ENCODE peak calls at places on chromosomes 5 and 9, in ten cellular contexts. One of them, this sample, is unnamed.

GRCh38 chr5:1125030-1125357 is 13.1 kb upstream of the SLC12A7 start:
- DNase-seq in lung: no peak
- DNase-seq in HCT116: no peak
- DNase-seq in BE2C: peak; percentile 93
- DNase-seq in GM12865: no peak
- DNase-seq in left ventricle myocardium inferior: peak; percentile 84
- DNase-seq in neural crest cell: no peak
- DNase-seq in lower leg skin: no peak
- DNase-seq in cardiac muscle cell: peak; percentile 64
- DNase-seq in WTC11: no peak
- DNase-seq in this sample: peak; percentile 30

GRCh38 chr9:68998812-68999211 is 15.1 kb downstream of the PRKACG start:
- DNase-seq in lung: no peak
- DNase-seq in HCT116: no peak
- DNase-seq in BE2C: no peak
- DNase-seq in GM12865: no peak
- DNase-seq in left ventricle myocardium inferior: no peak
- DNase-seq in neural crest cell: no peak
- DNase-seq in lower leg skin: no peak
- DNase-seq in cardiac muscle cell: no peak
- DNase-seq in WTC11: no peak
- DNase-seq in this sample: no peak

GRCh38 chr5:31811210-31811609 is 172.3 kb downstream of the PDZD2 start:
- DNase-seq in lung: no peak
- DNase-seq in HCT116: peak; percentile 48
- DNase-seq in BE2C: no peak
- DNase-seq in GM12865: no peak
- DNase-seq in left ventricle myocardium inferior: no peak
- DNase-seq in neural crest cell: no peak
- DNase-seq in lower leg skin: no peak
- DNase-seq in cardiac muscle cell: no peak
- DNase-seq in WTC11: no peak
- DNase-seq in this sample: peak; percentile 48

GRCh38 chr5:116084231-116084630 is 594 bp upstream of the COMMD10 start:
- DNase-seq in lung: no peak
- DNase-seq in HCT116: no peak
- DNase-seq in BE2C: no peak
- DNase-seq in GM12865: peak; percentile 55
- DNase-seq in left ventricle myocardium inferior: no peak
- DNase-seq in neural crest cell: no peak
- DNase-seq in lower leg skin: no peak
- DNase-seq in cardiac muscle cell: peak; percentile 31
- DNase-seq in WTC11: no peak
- DNase-seq in this sample: no peak

GRCh38 chr5:157924931-157925729 is 66.2 kb upstream of the CLINT1 start:
- DNase-seq in lung: peak; percentile 52
- DNase-seq in HCT116: no peak
- DNase-seq in BE2C: no peak
- DNase-seq in GM12865: no peak
- DNase-seq in left ventricle myocardium inferior: no peak
- DNase-seq in neural crest cell: no peak
- DNase-seq in lower leg skin: no peak
- DNase-seq in cardiac muscle cell: no peak
- DNase-seq in WTC11: no peak
- DNase-seq in this sample: no peak

GRCh38 chr5:44332360-44332971 is 56.8 kb downstream of the FGF10 start:
- DNase-seq in lung: no peak
- DNase-seq in HCT116: peak; percentile 39
- DNase-seq in BE2C: no peak
- DNase-seq in GM12865: peak; percentile 36
- DNase-seq in left ventricle myocardium inferior: no peak
- DNase-seq in neural crest cell: no peak
- DNase-seq in lower leg skin: no peak
- DNase-seq in cardiac muscle cell: peak; percentile 71
- DNase-seq in WTC11: peak; percentile 10
- DNase-seq in this sample: no peak

GRCh38 chr9:16277471-16277870 is 593.0 kb downstream of the BNC2 start:
- DNase-seq in lung: no peak
- DNase-seq in HCT116: no peak
- DNase-seq in BE2C: no peak
- DNase-seq in GM12865: no peak
- DNase-seq in left ventricle myocardium inferior: no peak
- DNase-seq in neural crest cell: no peak
- DNase-seq in lower leg skin: no peak
- DNase-seq in cardiac muscle cell: no peak
- DNase-seq in WTC11: no peak
- DNase-seq in this sample: no peak

GRCh38 chr9:116154334-116154975 is 864 bp downstream of the PAPPA start:
- DNase-seq in lung: no peak
- DNase-seq in HCT116: no peak
- DNase-seq in BE2C: peak; percentile 40
- DNase-seq in GM12865: no peak
- DNase-seq in left ventricle myocardium inferior: peak; percentile 22
- DNase-seq in neural crest cell: peak; percentile 17
- DNase-seq in lower leg skin: no peak
- DNase-seq in cardiac muscle cell: peak; percentile 76
- DNase-seq in WTC11: peak; percentile 29
- DNase-seq in this sample: no peak

GRCh38 chr5:142600611-142601360 is 85.1 kb downstream of the FGF1 start:
- DNase-seq in lung: no peak
- DNase-seq in HCT116: no peak
- DNase-seq in BE2C: no peak
- DNase-seq in GM12865: no peak
- DNase-seq in left ventricle myocardium inferior: peak; percentile 44
- DNase-seq in neural crest cell: no peak
- DNase-seq in lower leg skin: no peak
- DNase-seq in cardiac muscle cell: no peak
- DNase-seq in WTC11: no peak
- DNase-seq in this sample: peak; percentile 50

GRCh38 chr5:7927466-7928375 is 58.8 kb downstream of the MTRR start:
- DNase-seq in lung: peak; percentile 44
- DNase-seq in HCT116: peak; percentile 22
- DNase-seq in BE2C: peak; percentile 50
- DNase-seq in GM12865: peak; percentile 56
- DNase-seq in left ventricle myocardium inferior: no peak
- DNase-seq in neural crest cell: peak; percentile 66
- DNase-seq in lower leg skin: no peak
- DNase-seq in cardiac muscle cell: peak; percentile 76
- DNase-seq in WTC11: peak; percentile 72
- DNase-seq in this sample: no peak

GRCh38 chr5:88824892-88825781 is 57.8 kb downstream of the MEF2C start:
- DNase-seq in lung: no peak
- DNase-seq in HCT116: no peak
- DNase-seq in BE2C: no peak
- DNase-seq in GM12865: no peak
- DNase-seq in left ventricle myocardium inferior: no peak
- DNase-seq in neural crest cell: no peak
- DNase-seq in lower leg skin: no peak
- DNase-seq in cardiac muscle cell: no peak
- DNase-seq in WTC11: no peak
- DNase-seq in this sample: peak; percentile 29

GRCh38 chr9:88065609-88066008 is 72.7 kb downstream of the SPATA31C2 start:
- DNase-seq in lung: no peak
- DNase-seq in HCT116: no peak
- DNase-seq in BE2C: no peak
- DNase-seq in GM12865: no peak
- DNase-seq in left ventricle myocardium inferior: no peak
- DNase-seq in neural crest cell: no peak
- DNase-seq in lower leg skin: no peak
- DNase-seq in cardiac muscle cell: no peak
- DNase-seq in WTC11: no peak
- DNase-seq in this sample: no peak

GRCh38 chr5:6525910-6526309 is 77.3 kb downstream of the UBE2QL1 start:
- DNase-seq in lung: no peak
- DNase-seq in HCT116: peak; percentile 13
- DNase-seq in BE2C: peak; percentile 70
- DNase-seq in GM12865: peak; percentile 50
- DNase-seq in left ventricle myocardium inferior: no peak
- DNase-seq in neural crest cell: peak; percentile 45
- DNase-seq in lower leg skin: no peak
- DNase-seq in cardiac muscle cell: peak; percentile 72
- DNase-seq in WTC11: peak; percentile 47
- DNase-seq in this sample: no peak

GRCh38 chr5:127517480-127518318 is at the start of gene PRRC1:
- DNase-seq in lung: peak; percentile 79
- DNase-seq in HCT116: peak; percentile 59
- DNase-seq in BE2C: peak; percentile 85
- DNase-seq in GM12865: peak; percentile 89
- DNase-seq in left ventricle myocardium inferior: peak; percentile 81
- DNase-seq in neural crest cell: peak; percentile 64
- DNase-seq in lower leg skin: peak; percentile 71
- DNase-seq in cardiac muscle cell: peak; percentile 90
- DNase-seq in WTC11: peak; percentile 77
- DNase-seq in this sample: peak; percentile 19

GRCh38 chr9:136373300-136374182 is at the start of gene CARD9:
- DNase-seq in lung: peak; percentile 55
- DNase-seq in HCT116: no peak
- DNase-seq in BE2C: peak; percentile 69
- DNase-seq in GM12865: no peak
- DNase-seq in left ventricle myocardium inferior: peak; percentile 44
- DNase-seq in neural crest cell: no peak
- DNase-seq in lower leg skin: no peak
- DNase-seq in cardiac muscle cell: no peak
- DNase-seq in WTC11: no peak
- DNase-seq in this sample: no peak

GRCh38 chr9:136370687-136371530 is 2.6 kb downstream of the CARD9 start:
- DNase-seq in lung: no peak
- DNase-seq in HCT116: no peak
- DNase-seq in BE2C: no peak
- DNase-seq in GM12865: no peak
- DNase-seq in left ventricle myocardium inferior: no peak
- DNase-seq in neural crest cell: no peak
- DNase-seq in lower leg skin: no peak
- DNase-seq in cardiac muscle cell: no peak
- DNase-seq in WTC11: no peak
- DNase-seq in this sample: no peak

GRCh38 chr9:136372006-136372405 is 1.5 kb downstream of the CARD9 start:
- DNase-seq in lung: no peak
- DNase-seq in HCT116: no peak
- DNase-seq in BE2C: no peak
- DNase-seq in GM12865: no peak
- DNase-seq in left ventricle myocardium inferior: no peak
- DNase-seq in neural crest cell: no peak
- DNase-seq in lower leg skin: no peak
- DNase-seq in cardiac muscle cell: no peak
- DNase-seq in WTC11: no peak
- DNase-seq in this sample: no peak

GRCh38 chr9:136374183-136374575 is 710 bp upstream of the CARD9 start:
- DNase-seq in lung: no peak
- DNase-seq in HCT116: no peak
- DNase-seq in BE2C: no peak
- DNase-seq in GM12865: no peak
- DNase-seq in left ventricle myocardium inferior: no peak
- DNase-seq in neural crest cell: no peak
- DNase-seq in lower leg skin: no peak
- DNase-seq in cardiac muscle cell: no peak
- DNase-seq in WTC11: no peak
- DNase-seq in this sample: no peak

GRCh38 chr9:136372561-136373299 is 739 bp downstream of the CARD9 start:
- DNase-seq in lung: peak; percentile 74
- DNase-seq in HCT116: no peak
- DNase-seq in BE2C: peak; percentile 76
- DNase-seq in GM12865: no peak
- DNase-seq in left ventricle myocardium inferior: peak; percentile 67
- DNase-seq in neural crest cell: peak; percentile 54
- DNase-seq in lower leg skin: no peak
- DNase-seq in cardiac muscle cell: peak; percentile 19
- DNase-seq in WTC11: peak; percentile 29
- DNase-seq in this sample: peak; percentile 39
- TF ChIP-seq CTCF in lung: no peak
- TF ChIP-seq CTCF in HCT116: no peak
- TF ChIP-seq CTCF in BE2C: peak; percentile 56
- TF ChIP-seq CTCF in GM12865: no peak
- TF ChIP-seq CTCF in left ventricle myocardium inferior: no peak
- TF ChIP-seq CTCF in neural crest cell: peak; percentile 35
- TF ChIP-seq CTCF in lower leg skin: no peak
- TF ChIP-seq CTCF in cardiac muscle cell: peak; percentile 32
- TF ChIP-seq CTCF in WTC11: no peak
- TF ChIP-seq CTCF in this sample: peak; percentile 49

GRCh38 chr9:73050062-73050814 is 97.4 kb upstream of the ALDH1A1 start:
- DNase-seq in lung: no peak
- DNase-seq in HCT116: no peak
- DNase-seq in BE2C: no peak
- DNase-seq in GM12865: no peak
- DNase-seq in left ventricle myocardium inferior: no peak
- DNase-seq in neural crest cell: no peak
- DNase-seq in lower leg skin: no peak
- DNase-seq in cardiac muscle cell: no peak
- DNase-seq in WTC11: no peak
- DNase-seq in this sample: peak; percentile 93
- TF ChIP-seq CTCF in lung: no peak
- TF ChIP-seq CTCF in HCT116: peak; percentile 11
- TF ChIP-seq CTCF in BE2C: no peak
- TF ChIP-seq CTCF in GM12865: no peak
- TF ChIP-seq CTCF in left ventricle myocardium inferior: no peak
- TF ChIP-seq CTCF in neural crest cell: peak; percentile 41
- TF ChIP-seq CTCF in lower leg skin: no peak
- TF ChIP-seq CTCF in cardiac muscle cell: peak; percentile 27
- TF ChIP-seq CTCF in WTC11: no peak
- TF ChIP-seq CTCF in this sample: peak; percentile 52

GRCh38 chr5:172646716-172647285 is 5.7 kb downstream of the NEURL1B start:
- DNase-seq in lung: no peak
- DNase-seq in HCT116: no peak
- DNase-seq in BE2C: no peak
- DNase-seq in GM12865: no peak
- DNase-seq in left ventricle myocardium inferior: peak; percentile 47
- DNase-seq in neural crest cell: no peak
- DNase-seq in lower leg skin: no peak
- DNase-seq in cardiac muscle cell: peak; percentile 70
- DNase-seq in WTC11: peak; percentile 62
- DNase-seq in this sample: no peak
- TF ChIP-seq CTCF in lung: no peak
- TF ChIP-seq CTCF in HCT116: no peak
- TF ChIP-seq CTCF in BE2C: peak; percentile 8
- TF ChIP-seq CTCF in GM12865: peak; percentile 4
- TF ChIP-seq CTCF in left ventricle myocardium inferior: peak; percentile 62
- TF ChIP-seq CTCF in neural crest cell: peak; percentile 48
- TF ChIP-seq CTCF in lower leg skin: no peak
- TF ChIP-seq CTCF in cardiac muscle cell: peak; percentile 47
- TF ChIP-seq CTCF in WTC11: peak; percentile 24
- TF ChIP-seq CTCF in this sample: peak; percentile 25

DNA sequence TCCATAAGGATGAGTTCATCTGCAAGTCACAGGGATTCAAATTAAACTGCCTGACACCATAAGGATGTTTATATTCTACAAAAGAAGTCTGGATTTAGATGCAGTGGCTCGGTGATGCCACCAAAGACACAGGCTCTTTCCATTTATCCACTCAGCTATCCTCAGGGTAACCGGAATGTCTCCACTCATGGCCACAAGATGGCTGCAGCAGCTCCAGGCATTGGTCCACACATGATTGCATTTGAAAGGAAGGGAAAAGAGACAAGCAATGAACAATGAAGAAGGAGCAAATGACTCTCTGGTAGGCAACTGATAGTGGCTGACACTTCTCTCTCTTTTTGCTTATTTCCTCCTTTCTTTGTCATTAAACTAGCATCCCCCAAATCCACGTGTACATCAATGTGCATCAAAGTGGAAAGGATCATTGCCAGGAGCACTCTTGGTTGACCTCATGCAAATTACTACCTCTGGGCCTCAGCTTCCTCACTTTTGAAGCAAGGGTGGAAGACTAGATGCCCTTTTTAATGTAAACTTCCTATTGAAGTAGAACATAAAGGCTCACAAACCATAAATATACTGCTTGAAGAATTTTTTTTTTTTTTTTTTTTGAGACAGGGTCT is 7.2 kb upstream of the SNX30 start:
- DNase-seq in lung: no peak
- DNase-seq in HCT116: no peak
- DNase-seq in BE2C: no peak
- DNase-seq in GM12865: peak; percentile 21
- DNase-seq in left ventricle myocardium inferior: no peak
- DNase-seq in neural crest cell: no peak
- DNase-seq in lower leg skin: no peak
- DNase-seq in cardiac muscle cell: no peak
- DNase-seq in WTC11: no peak
- DNase-seq in this sample: no peak
- TF ChIP-seq CTCF in lung: no peak
- TF ChIP-seq CTCF in HCT116: peak; percentile 12
- TF ChIP-seq CTCF in BE2C: no peak
- TF ChIP-seq CTCF in GM12865: no peak
- TF ChIP-seq CTCF in left ventricle myocardium inferior: no peak
- TF ChIP-seq CTCF in neural crest cell: no peak
- TF ChIP-seq CTCF in lower leg skin: no peak
- TF ChIP-seq CTCF in cardiac muscle cell: peak; percentile 14
- TF ChIP-seq CTCF in WTC11: no peak
- TF ChIP-seq CTCF in this sample: peak; percentile 19